ENCODE peak calls at places on chromosomes 6 and 20, in seven cellular contexts. One of them, this sample, is unnamed.

GRCh38 chr6:110950443-110950842 is 8.1 kb upstream of the GTF3C6 start:
- DNase-seq in stimulated activated CD8-positive, alpha-beta memory T cell treated with anti-CD3 and anti-CD28 coated beads, Interleukin-4, amount 100 ng/mL, for 24 hours: no peak
- DNase-seq in amygdala: no peak
- DNase-seq in mesendoderm: no peak
- DNase-seq in OCI-M1: no peak
- DNase-seq in HEK293T: no peak
- DNase-seq in iris pigment epithelial cell: peak
- DNase-seq in this sample: no peak

GRCh38 chr20:56975838-56976237 is 290.6 kb downstream of the BMP7 start:
- DNase-seq in HEK293T: no peak
- DNase-seq in OCI-M1: no peak
- DNase-seq in stimulated activated CD8-positive, alpha-beta memory T cell treated with anti-CD3 and anti-CD28 coated beads, Interleukin-4, amount 100 ng/mL, for 24 hours: no peak
- DNase-seq in amygdala: no peak
- DNase-seq in mesendoderm: no peak
- DNase-seq in iris pigment epithelial cell: no peak
- DNase-seq in this sample: no peak

GRCh38 chr6:106514281-106514885 is 114.9 kb downstream of the RTN4IP1 start:
- DNase-seq in HEK293T: no peak
- DNase-seq in OCI-M1: no peak
- DNase-seq in mesendoderm: no peak
- DNase-seq in iris pigment epithelial cell: no peak
- DNase-seq in amygdala: no peak
- DNase-seq in stimulated activated CD8-positive, alpha-beta memory T cell treated with anti-CD3 and anti-CD28 coated beads, Interleukin-4, amount 100 ng/mL, for 24 hours: no peak
- DNase-seq in this sample: no peak

GRCh38 chr20:45985573-45985972 is 13.6 kb upstream of the ZNF335 start:
- DNase-seq in iris pigment epithelial cell: no peak
- DNase-seq in stimulated activated CD8-positive, alpha-beta memory T cell treated with anti-CD3 and anti-CD28 coated beads, Interleukin-4, amount 100 ng/mL, for 24 hours: no peak
- DNase-seq in OCI-M1: peak
- DNase-seq in mesendoderm: peak
- DNase-seq in HEK293T: no peak
- DNase-seq in amygdala: no peak
- DNase-seq in this sample: peak

GRCh38 chr6:73079611-73079955 is 145.7 kb downstream of the KHDC1L start:
- DNase-seq in OCI-M1: no peak
- DNase-seq in stimulated activated CD8-positive, alpha-beta memory T cell treated with anti-CD3 and anti-CD28 coated beads, Interleukin-4, amount 100 ng/mL, for 24 hours: no peak
- DNase-seq in amygdala: no peak
- DNase-seq in mesendoderm: no peak
- DNase-seq in HEK293T: no peak
- DNase-seq in iris pigment epithelial cell: peak
- DNase-seq in this sample: no peak

GRCh38 chr6:135096403-135097130 is 41.9 kb upstream of the HBS1L start:
- DNase-seq in iris pigment epithelial cell: no peak
- DNase-seq in amygdala: no peak
- DNase-seq in mesendoderm: no peak
- DNase-seq in stimulated activated CD8-positive, alpha-beta memory T cell treated with anti-CD3 and anti-CD28 coated beads, Interleukin-4, amount 100 ng/mL, for 24 hours: no peak
- DNase-seq in OCI-M1: no peak
- DNase-seq in HEK293T: no peak
- DNase-seq in this sample: no peak

GRCh38 chr6:140480852-140481251 is 1106.4 kb upstream of the CITED2 start:
- DNase-seq in mesendoderm: no peak
- DNase-seq in amygdala: no peak
- DNase-seq in stimulated activated CD8-positive, alpha-beta memory T cell treated with anti-CD3 and anti-CD28 coated beads, Interleukin-4, amount 100 ng/mL, for 24 hours: no peak
- DNase-seq in OCI-M1: peak
- DNase-seq in HEK293T: no peak
- DNase-seq in iris pigment epithelial cell: peak
- DNase-seq in this sample: peak

GRCh38 chr6:143223895-143224294 is 163.2 kb downstream of the AIG1 start:
- DNase-seq in HEK293T: peak
- DNase-seq in iris pigment epithelial cell: peak
- DNase-seq in stimulated activated CD8-positive, alpha-beta memory T cell treated with anti-CD3 and anti-CD28 coated beads, Interleukin-4, amount 100 ng/mL, for 24 hours: no peak
- DNase-seq in mesendoderm: peak
- DNase-seq in amygdala: no peak
- DNase-seq in OCI-M1: no peak
- DNase-seq in this sample: no peak

GRCh38 chr20:4053516-4053919 is 38.2 kb upstream of the RNF24 start:
- DNase-seq in stimulated activated CD8-positive, alpha-beta memory T cell treated with anti-CD3 and anti-CD28 coated beads, Interleukin-4, amount 100 ng/mL, for 24 hours: no peak
- DNase-seq in mesendoderm: no peak
- DNase-seq in iris pigment epithelial cell: peak
- DNase-seq in amygdala: no peak
- DNase-seq in HEK293T: no peak
- DNase-seq in OCI-M1: peak
- DNase-seq in this sample: no peak

GRCh38 chr20:51712501-51713212 is 55.5 kb downstream of the ATP9A start:
- DNase-seq in stimulated activated CD8-positive, alpha-beta memory T cell treated with anti-CD3 and anti-CD28 coated beads, Interleukin-4, amount 100 ng/mL, for 24 hours: no peak
- DNase-seq in amygdala: no peak
- DNase-seq in mesendoderm: peak
- DNase-seq in OCI-M1: no peak
- DNase-seq in HEK293T: peak
- DNase-seq in iris pigment epithelial cell: peak
- DNase-seq in this sample: peak

GRCh38 chr6:42010185-42010872 is 40.0 kb upstream of the TAF8 start:
- DNase-seq in OCI-M1: peak
- DNase-seq in stimulated activated CD8-positive, alpha-beta memory T cell treated with anti-CD3 and anti-CD28 coated beads, Interleukin-4, amount 100 ng/mL, for 24 hours: no peak
- DNase-seq in HEK293T: no peak
- DNase-seq in mesendoderm: peak
- DNase-seq in iris pigment epithelial cell: peak
- DNase-seq in amygdala: no peak
- DNase-seq in this sample: peak

GRCh38 chr20:3204124-3204794 is at the start of gene DDRGK1:
- DNase-seq in mesendoderm: peak
- DNase-seq in HEK293T: peak
- DNase-seq in amygdala: peak
- DNase-seq in stimulated activated CD8-positive, alpha-beta memory T cell treated with anti-CD3 and anti-CD28 coated beads, Interleukin-4, amount 100 ng/mL, for 24 hours: peak
- DNase-seq in iris pigment epithelial cell: peak
- DNase-seq in OCI-M1: peak
- DNase-seq in this sample: peak

GRCh38 chr20:48657426-48658197 is 170.2 kb downstream of the PREX1 start:
- DNase-seq in OCI-M1: peak
- DNase-seq in stimulated activated CD8-positive, alpha-beta memory T cell treated with anti-CD3 and anti-CD28 coated beads, Interleukin-4, amount 100 ng/mL, for 24 hours: peak
- DNase-seq in mesendoderm: peak
- DNase-seq in HEK293T: peak
- DNase-seq in iris pigment epithelial cell: peak
- DNase-seq in amygdala: peak
- DNase-seq in this sample: peak

GRCh38 chr6:137493218-137494038 is 766 bp downstream of the OLIG3 start:
- DNase-seq in OCI-M1: no peak
- DNase-seq in iris pigment epithelial cell: no peak
- DNase-seq in amygdala: no peak
- DNase-seq in stimulated activated CD8-positive, alpha-beta memory T cell treated with anti-CD3 and anti-CD28 coated beads, Interleukin-4, amount 100 ng/mL, for 24 hours: no peak
- DNase-seq in HEK293T: no peak
- DNase-seq in mesendoderm: peak
- DNase-seq in this sample: peak

GRCh38 chr6:78577585-78577984 is 289.8 kb upstream of the IRAK1BP1 start:
- DNase-seq in mesendoderm: no peak
- DNase-seq in iris pigment epithelial cell: no peak
- DNase-seq in amygdala: no peak
- DNase-seq in OCI-M1: no peak
- DNase-seq in stimulated activated CD8-positive, alpha-beta memory T cell treated with anti-CD3 and anti-CD28 coated beads, Interleukin-4, amount 100 ng/mL, for 24 hours: no peak
- DNase-seq in HEK293T: no peak
- DNase-seq in this sample: no peak